ENCODE peak calls at places on chromosomes 5 and 9, in five cellular contexts. P is RWPE1, B is fibroblast of mammary gland, Q is mammary epithelial cell, O is lung. A is an unnamed sample.

GRCh38 chr5:53603009-53603687 is 42.7 kb downstream of the NDUFS4 start:
- DNase-seq in P (no peak), B (no peak), Q (no peak), O (no peak), A (no peak)

GRCh38 chr9:133404440-133405002 is 13.3 kb downstream of the REXO4 start:
- DNase-seq in P (no peak), B (no peak), Q (no peak), O (no peak), A (no peak)

GRCh38 chr5:127313847-127314473 is 23.4 kb downstream of the MEGF10 start:
- DNase-seq in P (peak; percentile 83), B (peak; percentile 63), Q (peak; percentile 39), O (peak; percentile 60), A (peak; percentile 51)

GRCh38 chr5:108148715-108149139 is 233.2 kb downstream of the FBXL17 start:
- DNase-seq in P (peak; percentile 12), B (peak; percentile 17), Q (peak; percentile 9), O (no peak), A (peak; percentile 19)

GRCh38 chr5:7372399-7372798 is 23.5 kb upstream of the ADCY2 start:
- DNase-seq in P (no peak), B (no peak), Q (no peak), O (no peak), A (no peak)

GRCh38 chr5:103780794-103781193 is 218.2 kb upstream of the NUDT12 start:
- DNase-seq in P (no peak), B (no peak), Q (no peak), O (no peak), A (no peak)

GRCh38 chr9:16985559-16986348 is 115.3 kb upstream of the BNC2 start:
- DNase-seq in P (no peak), B (peak; percentile 87), Q (no peak), O (no peak), A (peak; percentile 59)

GRCh38 chr9:27227192-27227591 is 69.8 kb downstream of the EQTN start:
- DNase-seq in P (peak; percentile 54), B (peak; percentile 65), Q (peak; percentile 70), O (no peak), A (peak; percentile 39)

GRCh38 chr9:97243606-97244005 is 63.9 kb upstream of the CCDC180 start:
- DNase-seq in P (no peak), B (peak; percentile 62), Q (no peak), O (no peak), A (peak; percentile 8)

DNA sequence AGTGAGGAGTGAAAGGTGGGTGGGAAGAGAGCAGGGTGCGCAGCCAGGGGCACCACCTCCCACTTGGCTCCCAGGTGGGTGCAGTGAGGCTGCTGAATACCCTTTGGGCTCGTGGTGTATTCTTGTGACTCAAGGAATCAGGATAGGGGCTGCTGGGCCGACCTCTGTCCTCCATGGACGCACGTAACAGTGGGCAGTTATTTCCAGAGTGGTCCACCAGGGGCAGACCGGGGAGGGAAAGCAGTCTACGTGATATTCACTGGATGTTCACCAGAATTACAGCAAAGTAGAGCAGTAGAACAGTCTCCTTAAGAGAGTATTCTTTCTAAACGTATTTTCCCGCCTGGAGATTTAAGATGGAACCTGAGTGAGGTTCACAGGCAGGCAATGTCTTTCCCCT is 88.5 kb downstream of the SYK start:
- DNase-seq in P (no peak), B (peak; percentile 4), Q (no peak), O (no peak), A (no peak)
- TF ChIP-seq CTCF in P (no peak), B (no peak), Q (no peak), O (no peak), A (peak; percentile 28)

DNA sequence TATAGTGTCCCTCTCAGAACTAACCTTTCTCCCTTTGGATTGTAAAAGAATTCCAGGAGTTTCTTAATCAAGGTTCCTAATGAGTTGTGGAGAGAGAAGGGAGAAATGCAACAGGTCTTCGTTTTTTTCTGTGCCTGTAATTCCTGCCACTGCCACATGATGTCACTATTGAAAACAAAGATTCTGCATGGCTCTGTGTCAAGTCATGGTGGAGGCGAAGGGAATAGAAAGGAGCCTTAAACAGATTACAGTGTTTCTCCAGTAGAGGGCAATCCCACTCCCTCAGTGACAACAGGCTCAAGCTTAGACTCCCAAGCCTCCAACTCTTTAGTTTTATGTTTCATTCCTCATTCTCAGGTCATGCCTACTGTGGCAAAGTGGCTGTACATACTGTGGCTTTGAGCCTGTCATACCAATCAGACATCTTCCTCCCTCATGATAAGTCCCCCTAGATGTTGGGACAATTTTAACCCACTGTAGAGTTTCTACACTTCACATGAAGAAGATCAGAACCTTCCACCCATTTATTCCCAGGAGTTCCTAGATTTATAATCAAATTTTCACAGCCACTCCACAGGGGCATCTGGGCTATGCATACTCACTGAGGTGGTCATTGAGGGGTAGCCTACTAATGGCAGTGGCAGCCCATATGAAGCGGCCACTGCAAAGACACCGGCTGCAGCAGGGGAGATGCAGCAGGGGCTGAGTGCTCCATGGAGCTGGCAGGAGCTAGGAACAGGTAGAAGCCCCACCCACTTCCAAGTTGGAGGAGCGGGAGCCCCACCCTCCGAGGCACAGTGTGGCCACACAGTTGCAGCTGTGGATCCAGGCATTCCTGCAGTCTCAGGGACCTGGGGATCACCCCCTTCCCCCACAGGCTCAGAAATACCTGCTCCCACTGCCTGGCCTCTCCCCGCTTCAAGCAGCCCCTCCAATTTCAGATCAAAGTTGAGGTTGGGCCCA is 97.4 kb upstream of the TRIM32 start:
- DNase-seq in P (no peak), B (peak; percentile 89), Q (peak; percentile 72), O (no peak), A (peak; percentile 84)
- TF ChIP-seq CTCF in P (no peak), B (peak; percentile 92), Q (peak; percentile 81), O (no peak), A (peak; percentile 96)

DNA sequence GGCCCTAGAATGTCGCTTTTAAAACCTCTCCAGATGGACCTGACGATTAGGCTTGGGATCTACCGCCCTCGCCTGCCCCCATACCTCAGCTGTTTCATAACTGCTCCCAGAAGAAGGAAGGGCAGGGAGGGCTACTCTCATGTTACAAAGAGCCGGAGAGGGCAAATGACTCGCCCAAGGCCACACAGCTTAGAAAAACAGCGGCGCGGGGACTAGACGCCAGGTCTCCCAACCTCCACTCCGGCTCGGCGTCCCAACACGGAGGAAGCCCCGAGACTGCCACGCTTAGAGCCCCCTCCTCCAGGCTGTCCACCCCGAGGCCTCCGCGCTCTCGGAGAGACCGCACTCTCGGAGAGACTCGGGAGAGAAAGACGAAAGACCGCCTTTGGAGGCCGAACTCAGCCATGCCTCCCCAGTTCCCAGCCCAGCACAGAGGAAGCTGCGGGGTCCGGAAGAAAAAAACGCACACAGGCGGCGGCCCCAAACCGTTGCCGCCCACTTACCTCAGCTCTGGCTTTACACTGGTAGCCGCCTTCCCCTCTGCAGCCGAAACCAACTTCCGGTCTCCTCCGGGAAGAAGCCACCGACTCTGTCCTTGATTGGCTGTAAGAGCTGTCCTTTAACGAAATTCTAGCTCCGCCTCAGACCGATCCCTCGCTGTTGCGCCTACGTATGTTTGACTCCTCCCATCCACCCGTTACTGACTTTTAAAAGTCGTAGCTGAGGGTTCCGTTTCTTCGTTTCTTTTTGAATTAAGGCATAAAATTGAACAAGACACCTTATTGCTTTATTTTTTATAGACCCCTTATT is at the start of gene MED7:
- DNase-seq in P (peak; percentile 100), B (peak; percentile 100), Q (peak; percentile 97), O (peak; percentile 96), A (peak; percentile 100)
- TF ChIP-seq CTCF in P (no peak), B (no peak), Q (no peak), O (no peak), A (no peak)

DNA sequence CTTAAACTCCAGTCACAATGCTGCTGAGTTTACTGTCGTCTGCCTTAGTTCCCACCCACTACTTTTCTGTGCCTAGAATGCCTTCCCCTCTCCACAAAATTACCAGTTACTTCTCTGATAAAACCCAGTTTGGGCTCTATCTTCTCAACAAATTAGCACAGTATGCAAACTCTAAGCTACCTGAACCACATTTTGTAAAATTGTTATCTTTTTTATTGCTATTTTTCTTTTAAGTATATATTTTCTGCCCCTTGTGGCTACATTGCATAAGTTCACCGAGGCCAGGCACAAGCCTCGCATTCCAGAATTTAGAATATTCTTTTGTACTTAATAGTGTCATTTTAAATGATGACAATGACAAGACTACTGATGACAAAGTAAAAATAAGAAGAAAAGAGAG is 60.0 kb downstream of the POU5F2 start:
- DNase-seq in P (no peak), B (peak; percentile 8), Q (no peak), O (no peak), A (no peak)
- TF ChIP-seq CTCF in P (no peak), B (peak; percentile 27), Q (peak; percentile 8), O (no peak), A (peak; percentile 72)

A was measured in HFFc6.